ENCODE peak calls at places on chromosome 4, in ten cellular contexts. Z, M, K, W, Q, R, N, Y, F and U are unnamed samples.

GRCh38 chr4:2714071-2714770 is 41.9 kb downstream of the TNIP2 start:
- DNase-seq in Z (peak; percentile 42), M (no peak), K (peak; percentile 40), W (peak; percentile 91), Q (peak; percentile 62), R (no peak), N (no peak), Y (no peak), F (no peak), U (peak; percentile 77)

GRCh38 chr4:150518559-150518958 is 63.4 kb upstream of the MAB21L2 start:
- DNase-seq in Z (no peak), M (peak; percentile 10), K (no peak), W (peak; percentile 41), Q (no peak), R (no peak), N (no peak), Y (no peak), F (no peak), U (peak; percentile 47)

GRCh38 chr4:180558427-180558826 is 1684.8 kb upstream of the TENM3 start:
- DNase-seq in Z (no peak), M (no peak), K (no peak), W (no peak), Q (no peak), R (no peak), N (no peak), Y (no peak), F (no peak), U (no peak)

GRCh38 chr4:7341486-7342222 is 93.1 kb downstream of the PSAPL1 start:
- DNase-seq in Z (no peak), M (no peak), K (no peak), W (no peak), Q (no peak), R (no peak), N (no peak), Y (no peak), F (no peak), U (peak; percentile 75)

GRCh38 chr4:6562931-6563901 is 11.8 kb upstream of the MAN2B2 start:
- DNase-seq in Z (no peak), M (peak; percentile 43), K (no peak), W (no peak), Q (peak; percentile 86), R (peak; percentile 49), N (no peak), Y (no peak), F (no peak), U (peak; percentile 11)

GRCh38 chr4:171622729-171623128 is 190.5 kb upstream of the GALNTL6 start:
- DNase-seq in Z (no peak), M (no peak), K (no peak), W (no peak), Q (no peak), R (no peak), N (no peak), Y (no peak), F (no peak), U (no peak)

GRCh38 chr4:71713611-71714203 is 70.2 kb downstream of the GC start:
- DNase-seq in Z (no peak), M (no peak), K (peak; percentile 48), W (peak; percentile 82), Q (peak; percentile 4), R (peak; percentile 13), N (no peak), Y (no peak), F (peak; percentile 5), U (peak; percentile 68)

GRCh38 chr4:155336242-155336641 is 40.5 kb downstream of the MAP9 start:
- DNase-seq in Z (no peak), M (no peak), K (no peak), W (no peak), Q (no peak), R (no peak), N (no peak), Y (no peak), F (no peak), U (no peak)

GRCh38 chr4:123340381-123340701 is 56.3 kb upstream of the SPRY1 start:
- DNase-seq in Z (no peak), M (peak; percentile 61), K (no peak), W (peak; percentile 93), Q (no peak), R (no peak), N (no peak), Y (no peak), F (no peak), U (peak; percentile 91)

GRCh38 chr4:168978001-168978700 is 31.9 kb downstream of the CBR4 start:
- DNase-seq in Z (no peak), M (no peak), K (no peak), W (peak; percentile 57), Q (no peak), R (no peak), N (no peak), Y (no peak), F (no peak), U (peak; percentile 31)

GRCh38 chr4:89152972-89153371 is 41.6 kb downstream of the TIGD2 start:
- DNase-seq in Z (no peak), M (no peak), K (no peak), W (no peak), Q (no peak), R (no peak), N (no peak), Y (no peak), F (no peak), U (peak; percentile 43)

GRCh38 chr4:13980317-13980716 is 352.8 kb upstream of the BOD1L1 start:
- DNase-seq in Z (no peak), M (no peak), K (no peak), W (peak; percentile 71), Q (no peak), R (no peak), N (peak; percentile 52), Y (no peak), F (no peak), U (peak; percentile 97)

GRCh38 chr4:113423631-113424030 is 337.9 kb downstream of the CAMK2D start:
- DNase-seq in Z (no peak), M (no peak), K (no peak), W (peak; percentile 63), Q (no peak), R (no peak), N (no peak), Y (no peak), F (no peak), U (peak; percentile 55)

GRCh38 chr4:1033840-1034551 is 22.6 kb downstream of the FGFRL1 start:
- DNase-seq in Z (peak; percentile 67), M (no peak), K (no peak), W (peak; percentile 72), Q (no peak), R (no peak), N (no peak), Y (no peak), F (no peak), U (peak; percentile 73)

GRCh38 chr4:15396157-15396800 is 31.6 kb upstream of the C1QTNF7 start:
- DNase-seq in Z (peak; percentile 27), M (peak; percentile 22), K (no peak), W (peak; percentile 65), Q (peak; percentile 33), R (peak; percentile 61), N (peak; percentile 35), Y (no peak), F (peak; percentile 18), U (peak; percentile 51)

GRCh38 chr4:726235-726787 is 20.7 kb downstream of the PCGF3 start:
- DNase-seq in Z (no peak), M (no peak), K (no peak), W (peak; percentile 80), Q (no peak), R (no peak), N (no peak), Y (no peak), F (no peak), U (no peak)

GRCh38 chr4:109559625-109559982 is 442 bp upstream of the MCUB start:
- DNase-seq in Z (peak; percentile 36), M (peak; percentile 7), K (no peak), W (no peak), Q (peak; percentile 70), R (peak; percentile 54), N (no peak), Y (no peak), F (no peak), U (no peak)